ENCODE peak calls at places on chromosomes 7 and 10, in four cellular contexts. S is heart left ventricle, Q is brain microvascular endothelial cell, L is left lung. M is an unnamed sample.

GRCh38 chr10:34933676-34934075 is 118.6 kb upstream of the PARD3 start:
- DNase-seq in S (peak; percentile 76), Q (no peak), L (no peak), M (peak; percentile 63)

GRCh38 chr7:116357776-116358670 is 141.5 kb upstream of the CAV2 start:
- DNase-seq in S (no peak), Q (no peak), L (no peak), M (peak; percentile 50)

GRCh38 chr10:113541554-113541902 is 11.3 kb upstream of the HABP2 start:
- DNase-seq in S (no peak), Q (no peak), L (no peak), M (no peak)

GRCh38 chr7:116706668-116707126 is 34.7 kb downstream of the MET start:
- DNase-seq in S (no peak), Q (peak; percentile 59), L (no peak), M (peak; percentile 41)

GRCh38 chr7:111051832-111052231 is 39.1 kb upstream of the LRRN3 start:
- DNase-seq in S (no peak), Q (no peak), L (no peak), M (no peak)

GRCh38 chr10:3132036-3133025 is 40.3 kb downstream of the PITRM1 start:
- DNase-seq in S (no peak), Q (no peak), L (no peak), M (peak; percentile 26)

GRCh38 chr7:77674878-77675277 is 21.4 kb upstream of the RSBN1L start:
- DNase-seq in S (no peak), Q (peak; percentile 20), L (peak; percentile 27), M (peak; percentile 73)

GRCh38 chr10:78455873-78456272 is 422.2 kb downstream of the RPS24 start:
- DNase-seq in S (no peak), Q (no peak), L (no peak), M (no peak)

GRCh38 chr7:48118041-48118440 is 29.0 kb downstream of the UPP1 start:
- DNase-seq in S (no peak), Q (no peak), L (no peak), M (no peak)

GRCh38 chr10:27742926-27743735 is 2.5 kb downstream of the MKX start:
- DNase-seq in S (peak; percentile 65), Q (no peak), L (peak; percentile 83), M (no peak)

GRCh38 chr10:107650939-107651338 is 486.4 kb upstream of the SORCS1 start:
- DNase-seq in S (no peak), Q (no peak), L (no peak), M (no peak)

GRCh38 chr7:123494193-123494796 is 40.1 kb downstream of the IQUB start:
- DNase-seq in S (no peak), Q (peak; percentile 29), L (no peak), M (peak; percentile 65)

GRCh38 chr7:16727736-16728135 is 25.8 kb upstream of the TSPAN13 start:
- DNase-seq in S (no peak), Q (peak; percentile 65), L (no peak), M (no peak)

GRCh38 chr10:89521368-89521767 is 14.0 kb downstream of the SLC16A12 start:
- DNase-seq in S (no peak), Q (no peak), L (no peak), M (no peak)
- H3K4me3 ChIP-seq in S (no peak overlapping the region), Q (no peak overlapping the region), L (no peak overlapping the region), M (no peak overlapping the region)

GRCh38 chr10:932589-932988 is 1.1 kb upstream of the LARP4B start:
- DNase-seq in S (no peak), Q (no peak), L (peak; percentile 82), M (no peak)

GRCh38 chr10:931326-932318 is at the start of gene LARP4B:
- DNase-seq in S (peak; percentile 99), Q (peak; percentile 93), L (peak; percentile 99), M (peak; percentile 98)

GRCh38 chr10:927131-927530 is 4.4 kb downstream of the LARP4B start:
- DNase-seq in S (no peak), Q (no peak), L (no peak), M (no peak)

GRCh38 chr10:929965-930364 is 1.5 kb downstream of the LARP4B start:
- DNase-seq in S (no peak), Q (no peak), L (no peak), M (no peak)

DNA sequence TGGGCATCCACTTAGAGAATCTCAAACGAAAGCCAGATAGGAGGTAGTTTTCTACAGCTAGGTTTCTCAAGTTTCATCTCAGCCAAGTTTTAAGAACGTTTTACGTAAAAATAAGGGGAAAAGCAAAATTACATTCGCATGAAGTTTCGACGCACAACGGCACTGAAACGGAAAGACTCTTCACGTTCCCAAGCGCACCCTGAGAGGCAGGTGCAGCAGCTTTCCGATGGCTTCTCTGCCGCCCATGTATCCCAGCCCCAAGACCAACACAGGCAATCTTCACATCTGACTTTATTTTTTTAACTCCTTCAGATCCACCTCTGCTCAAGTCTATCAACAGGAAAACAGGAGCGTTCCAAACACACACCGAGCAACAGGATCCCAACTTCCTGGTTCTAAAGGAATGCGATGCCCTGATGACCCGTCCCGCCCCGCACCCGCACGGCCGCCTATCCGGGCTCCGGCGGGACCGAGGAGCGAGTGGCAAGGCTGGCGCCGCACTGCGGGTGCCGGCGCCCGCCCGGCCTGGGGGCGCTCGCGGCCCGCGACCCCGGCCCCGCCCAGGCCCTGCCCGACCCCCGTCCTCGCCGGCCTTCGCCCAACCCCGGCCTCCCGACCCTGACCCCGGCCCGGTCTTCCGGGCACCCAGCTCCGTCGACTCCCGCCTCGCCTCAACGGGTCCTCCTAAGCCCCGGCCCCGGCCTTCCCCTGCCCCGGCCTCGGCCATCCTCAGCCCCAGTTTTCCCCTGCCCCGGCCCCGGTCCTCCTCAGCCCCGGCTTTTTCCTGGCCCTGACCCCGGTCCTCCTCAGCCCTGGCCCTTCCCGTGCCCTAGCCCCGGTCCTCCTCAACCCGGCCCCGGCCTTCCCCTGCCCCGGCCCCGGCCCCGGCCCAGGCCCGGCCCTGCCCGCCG is 835 bp downstream of the LARP4B start:
- DNase-seq in S (peak; percentile 72), Q (no peak), L (peak; percentile 90), M (peak; percentile 37)
- TF ChIP-seq CTCF in S (no peak), Q (no peak), L (no peak), M (no peak)

DNA sequence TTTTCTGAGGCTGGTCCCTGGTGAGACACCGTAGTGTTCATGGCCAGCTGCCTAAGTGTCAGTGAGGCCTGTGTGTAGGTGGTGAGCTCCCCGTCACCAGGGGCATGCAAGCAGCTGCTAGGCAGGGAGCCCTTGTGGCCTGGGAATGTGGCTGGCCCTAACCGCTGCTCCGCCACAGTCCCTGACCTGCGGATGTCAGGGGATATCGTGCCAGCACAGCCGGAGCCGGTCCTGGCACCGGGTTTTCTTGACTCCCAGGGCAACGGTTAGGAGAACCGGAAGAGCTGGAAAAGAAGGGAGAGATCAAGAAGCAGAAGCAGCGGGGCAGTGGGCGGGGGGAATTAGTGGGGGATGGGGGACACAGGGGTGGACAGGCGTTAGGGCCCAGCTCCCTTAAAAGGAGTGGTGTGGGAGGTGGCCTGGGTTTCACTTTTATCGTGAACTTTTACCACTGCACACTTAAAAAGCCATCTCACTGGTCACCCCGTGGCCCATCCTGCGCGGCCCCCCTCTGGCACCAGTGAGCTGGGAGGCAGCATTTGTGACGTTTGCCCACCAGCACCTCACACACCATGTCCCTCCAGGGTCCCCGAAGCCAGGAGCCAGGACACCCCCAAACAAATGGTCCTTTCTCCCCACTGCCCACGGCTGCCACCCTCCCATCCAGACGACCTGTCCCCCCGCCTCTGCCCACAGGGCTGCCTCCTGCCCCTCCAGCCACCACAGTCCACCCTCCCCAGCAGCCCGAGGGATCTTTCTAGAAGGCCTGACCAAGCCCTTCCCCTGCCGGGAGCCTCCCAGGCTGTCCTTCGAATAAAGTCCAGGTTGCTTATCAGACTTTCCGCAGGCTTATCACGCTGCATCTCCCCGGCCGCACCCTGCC is 1.7 kb upstream of the MICALL2 start:
- DNase-seq in S (no peak), Q (no peak), L (no peak), M (peak; percentile 59)
- H3K4me3 ChIP-seq in S (no peak overlapping the region), Q (no peak overlapping the region), L (peak overlapping the region; percentile 29), M (peak overlapping the region; percentile 45)

GRCh38 chr10:117432866-117433265 is 57.6 kb upstream of the PDZD8 start:
- DNase-seq in S (no peak), Q (no peak), L (no peak), M (no peak)

GRCh38 chr10:117429644-117430043 is 54.4 kb upstream of the PDZD8 start:
- DNase-seq in S (no peak), Q (no peak), L (no peak), M (no peak)

GRCh38 chr10:117425908-117426566 is 50.8 kb upstream of the PDZD8 start:
- DNase-seq in S (no peak), Q (no peak), L (no peak), M (no peak)

GRCh38 chr10:117431160-117431559 is 55.9 kb upstream of the PDZD8 start:
- DNase-seq in S (no peak), Q (no peak), L (no peak), M (no peak)
- TF ChIP-seq CTCF in S (no peak), Q (no peak), L (no peak), M (peak; percentile 9)

GRCh38 chr7:36157506-36158320 is 4.7 kb downstream of the EEPD1 start:
- DNase-seq in S (no peak), Q (no peak), L (no peak), M (no peak)
- H3K4me3 ChIP-seq in S (no peak overlapping the region), Q (no peak overlapping the region), L (no peak overlapping the region), M (no peak overlapping the region)

DNA sequence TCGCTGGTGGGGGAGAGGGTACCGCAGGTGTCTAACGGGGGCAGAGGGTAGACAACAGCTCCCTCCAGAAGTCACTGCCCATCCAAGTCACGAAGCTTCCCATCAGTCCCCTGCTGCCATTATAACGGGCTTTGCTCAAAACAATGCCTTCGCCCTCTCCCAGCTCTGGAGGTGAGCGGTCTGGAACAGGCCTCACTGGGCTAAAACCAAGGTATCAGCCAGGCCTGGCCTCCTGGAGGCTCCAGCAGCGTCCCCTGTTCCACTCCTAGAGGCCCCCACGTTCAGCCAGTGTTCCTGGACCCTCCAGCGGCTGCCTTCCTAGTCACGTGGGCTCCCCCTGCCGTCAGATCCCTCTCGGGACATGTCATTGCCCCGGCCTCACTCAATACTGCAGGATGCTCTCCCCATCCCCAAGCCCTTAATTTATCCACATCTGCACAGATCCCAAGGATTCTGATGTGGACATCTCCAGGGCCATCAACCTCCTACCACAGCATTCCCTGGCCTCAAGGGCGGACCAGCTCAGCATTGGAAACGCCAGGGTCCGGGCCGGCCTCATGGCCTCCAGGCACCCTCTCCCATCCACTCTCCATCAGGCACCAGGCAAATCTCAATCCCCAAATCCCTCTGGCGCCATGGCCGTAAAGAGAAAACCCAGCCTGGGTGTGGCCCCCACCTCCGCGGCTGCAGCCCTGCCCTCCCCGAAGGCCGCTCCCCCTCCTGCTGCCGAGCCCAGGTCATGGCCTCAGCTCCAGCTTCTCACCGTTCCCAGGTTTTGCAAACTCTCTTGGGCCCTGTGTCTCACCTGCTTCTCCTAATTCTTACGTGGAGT is 104.1 kb upstream of the FAM20C start:
- DNase-seq in S (no peak), Q (no peak), L (no peak), M (no peak)
- TF ChIP-seq CTCF in S (no peak), Q (peak; percentile 44), L (no peak), M (peak; percentile 9)